ENCODE peak calls at places on chromosomes 13 and 19, in six cellular contexts. A, T, L, F, O and S are unnamed samples.

GRCh38 chr19:46697142-46697960 is 19.6 kb downstream of the PRKD2 start:
- DNase-seq in F (peak), T (peak), L (peak), A (no peak), O (peak), S (no peak)

GRCh38 chr13:77417897-77418296 is 91.0 kb upstream of the MYCBP2 start:
- DNase-seq in A (no peak), F (no peak), T (no peak), O (no peak), L (no peak), S (no peak)

GRCh38 chr13:101529419-101529818 is 76.9 kb downstream of the ITGBL1 start:
- DNase-seq in L (no peak), T (no peak), F (peak), A (no peak), O (no peak), S (no peak)

GRCh38 chr13:102983496-102983895 is 82.7 kb downstream of the SLC10A2 start:
- DNase-seq in F (peak), O (no peak), T (no peak), A (no peak), L (no peak), S (no peak)

GRCh38 chr13:23467048-23467931 is 33.8 kb upstream of the SACS start:
- DNase-seq in T (peak), O (no peak), A (no peak), L (no peak), F (peak), S (no peak)

GRCh38 chr13:64007334-64007733 is 2591.7 kb upstream of the PCDH20 start:
- DNase-seq in O (no peak), L (no peak), A (no peak), T (no peak), F (no peak), S (no peak)

GRCh38 chr13:85798999-85799646 is at the start of gene SLITRK6:
- DNase-seq in A (no peak), O (no peak), T (peak), F (peak), L (no peak), S (no peak)

GRCh38 chr19:33293255-33294057 is 8.9 kb downstream of the CEBPA start:
- DNase-seq in T (no peak), L (no peak), A (no peak), O (no peak), F (peak), S (no peak)

GRCh38 chr19:33769208-33769607 is 27.5 kb upstream of the KCTD15 start:
- DNase-seq in A (no peak), T (no peak), F (no peak), L (no peak), O (no peak), S (no peak)

GRCh38 chr19:37251308-37252229 is 33.6 kb downstream of the ZNF383 start:
- DNase-seq in F (peak), T (peak), L (peak), A (no peak), O (no peak), S (peak)

GRCh38 chr19:8324186-8325050 is 3.1 kb downstream of the RPS28 start:
- DNase-seq in F (no peak), O (no peak), T (peak), L (no peak), A (no peak), S (no peak)

GRCh38 chr13:28805193-28805819 is 14.8 kb upstream of the MTUS2 start:
- DNase-seq in O (peak), L (no peak), A (no peak), T (peak), F (no peak), S (no peak)

GRCh38 chr13:41099986-41100385 is 32.6 kb downstream of the KBTBD6 start:
- DNase-seq in L (no peak), O (no peak), A (no peak), F (no peak), T (no peak), S (no peak)

GRCh38 chr13:46492946-46493345 is 60.0 kb upstream of the LRCH1 start:
- DNase-seq in A (no peak), O (no peak), F (no peak), T (peak), L (no peak), S (no peak)

GRCh38 chr13:45403081-45403480 is 15.1 kb downstream of the SLC25A30 start:
- DNase-seq in T (no peak), L (no peak), A (no peak), O (no peak), F (no peak), S (no peak)

GRCh38 chr13:113545455-113545930 is 39.1 kb upstream of the TFDP1 start:
- DNase-seq in A (no peak), O (no peak), F (peak), L (no peak), T (peak), S (no peak)

GRCh38 chr19:41351339-41352245 is 2.1 kb downstream of the TGFB1 start:
- DNase-seq in T (peak), A (peak), F (no peak), L (no peak), O (peak), S (peak)

GRCh38 chr13:99617474-99618255 is 116.4 kb downstream of the TM9SF2 start:
- DNase-seq in A (no peak), L (no peak), O (peak), F (no peak), T (peak), S (peak)

GRCh38 chr13:97371486-97372109 is 62.4 kb upstream of the RAP2A start:
- DNase-seq in L (no peak), T (no peak), A (no peak), O (no peak), F (no peak), S (no peak)